ENCODE peak calls at places on chromosomes 4 and X, in nine cellular contexts. Y is sigmoid colon; E is DND-41; V is PC-9; Q is esophagus squamous epithelium; H is coronary artery; D is naive thymus-derived CD4-positive, alpha-beta T cell; T is A673; L is pancreas. P is an unnamed sample.

GRCh38 chrX:134636859-134637258 is 21.4 kb downstream of the PLAC1 start:
- DNase-seq in Y (no peak), E (no peak), V (no peak), Q (no peak), H (no peak), D (no peak), T (peak), L (no peak), P (no peak)

GRCh38 chrX:1322393-1322792 is 14.2 kb upstream of the IL3RA start:
- DNase-seq in Y (no peak), E (no peak), V (no peak), Q (no peak), H (no peak), D (no peak), T (no peak), L (no peak), P (no peak)

GRCh38 chr4:82784615-82785247 is 13.9 kb downstream of the SCD5 start:
- DNase-seq in Y (no peak), E (no peak), V (no peak), Q (no peak), H (no peak), D (no peak), T (peak), L (no peak), P (no peak)

GRCh38 chr4:151822331-151822730 is 61.5 kb upstream of the GATB start:
- DNase-seq in Y (no peak), E (no peak), V (no peak), Q (no peak), H (no peak), D (no peak), T (no peak), L (no peak), P (no peak)

GRCh38 chr4:184217569-184218131 is at the start of gene ENPP6:
- DNase-seq in Y (no peak), E (no peak), V (no peak), Q (no peak), H (no peak), D (no peak), T (no peak), L (no peak), P (no peak)

GRCh38 chr4:7067147-7067522 is 729 bp downstream of the GRPEL1 start:
- DNase-seq in Y (no peak), E (no peak), V (no peak), Q (no peak), H (no peak), D (no peak), T (no peak), L (peak), P (no peak)

GRCh38 chr4:180827193-180827592 is 1416.0 kb upstream of the TENM3 start:
- DNase-seq in Y (no peak), E (peak), V (no peak), Q (no peak), H (no peak), D (no peak), T (no peak), L (no peak), P (no peak)

GRCh38 chr4:118918388-118918787 is 29.7 kb downstream of the SYNPO2 start:
- DNase-seq in Y (no peak), E (no peak), V (no peak), Q (no peak), H (no peak), D (no peak), T (peak), L (no peak), P (no peak)

DNA sequence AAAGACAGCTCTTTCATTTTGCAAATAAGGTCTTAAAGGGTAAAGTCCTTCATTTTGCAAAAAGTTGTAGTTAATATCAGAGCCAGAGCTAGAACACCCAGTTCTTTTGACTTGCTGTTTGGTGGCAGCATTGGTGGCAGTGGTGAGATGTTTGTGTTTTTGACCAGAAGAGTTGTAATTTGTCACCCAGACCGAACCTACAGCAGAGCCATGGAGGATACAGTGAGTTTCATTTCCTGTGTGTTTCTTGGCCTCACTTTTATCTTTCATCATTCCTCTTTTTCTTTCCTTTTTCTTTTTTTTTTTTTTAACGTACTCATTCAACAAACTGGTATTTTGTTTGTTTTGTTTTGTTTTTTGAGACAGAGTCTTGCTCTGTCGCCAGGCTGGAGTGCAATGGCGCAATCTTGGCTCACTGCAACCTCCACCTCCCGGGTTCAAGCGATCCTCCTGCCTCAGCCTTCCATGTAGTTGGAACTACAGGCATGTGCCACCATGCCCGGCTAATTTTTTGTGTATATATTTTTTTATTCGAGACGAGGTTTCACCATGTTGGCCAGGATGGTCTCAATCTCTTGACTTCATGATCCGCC is 116.4 kb downstream of the AFF1 start:
- DNase-seq in Y (no peak), E (no peak), V (no peak), Q (no peak), H (no peak), D (no peak), T (no peak), L (no peak), P (no peak)
- H3K27ac ChIP-seq in Y (peak), E (no peak), V (no peak), Q (no peak), H (peak), D (no peak), T (no peak), L (peak), P (no peak)

DNA sequence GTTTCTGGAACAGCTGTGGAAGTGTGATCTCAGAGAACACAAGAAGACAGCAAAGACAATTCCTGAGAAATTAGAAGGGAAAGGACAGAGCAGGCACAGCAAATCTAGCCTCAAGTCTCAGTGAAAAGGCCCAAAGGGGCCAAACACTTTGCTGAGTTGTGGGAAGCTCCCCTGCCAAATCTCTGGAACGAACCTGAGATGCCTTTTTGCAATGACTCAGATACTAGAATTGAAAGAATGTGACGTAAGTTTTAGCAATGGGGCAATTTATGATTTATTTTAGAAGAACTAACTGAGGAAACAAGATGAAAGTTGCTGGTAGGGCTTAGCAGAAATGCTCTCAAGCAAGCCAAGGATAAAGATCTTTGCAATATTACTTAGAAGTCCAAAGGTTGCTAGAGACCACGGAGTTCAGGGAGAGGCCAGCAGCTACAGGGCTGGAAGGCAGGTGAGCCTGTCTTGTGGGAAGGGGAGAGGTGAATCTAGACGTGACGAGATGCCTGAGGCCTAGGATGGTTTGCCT is 92.8 kb downstream of the AMELX start:
- DNase-seq in Y (no peak), E (no peak), V (no peak), Q (no peak), H (no peak), D (no peak), T (no peak), L (no peak), P (no peak)
- H3K27ac ChIP-seq in Y (peak), E (no peak), V (no peak), Q (no peak), H (peak), D (no peak), T (no peak), L (no peak), P (peak)

GRCh38 chr4:52843351-52843750 is 18.8 kb upstream of the RASL11B start:
- DNase-seq in Y (no peak), E (no peak), V (no peak), Q (no peak), H (no peak), D (no peak), T (no peak), L (no peak), P (no peak)
- H3K27ac ChIP-seq in Y (no peak), E (no peak), V (no peak), Q (no peak), H (no peak), D (no peak), T (no peak), L (no peak), P (no peak)

GRCh38 chrX:132025085-132025484 is 2.0 kb downstream of the STK26 start:
- DNase-seq in Y (no peak), E (peak), V (no peak), Q (no peak), H (no peak), D (no peak), T (peak), L (no peak), P (no peak)
- H3K27ac ChIP-seq in Y (no peak), E (peak), V (peak), Q (no peak), H (no peak), D (peak), T (peak), L (no peak), P (no peak)

DNA sequence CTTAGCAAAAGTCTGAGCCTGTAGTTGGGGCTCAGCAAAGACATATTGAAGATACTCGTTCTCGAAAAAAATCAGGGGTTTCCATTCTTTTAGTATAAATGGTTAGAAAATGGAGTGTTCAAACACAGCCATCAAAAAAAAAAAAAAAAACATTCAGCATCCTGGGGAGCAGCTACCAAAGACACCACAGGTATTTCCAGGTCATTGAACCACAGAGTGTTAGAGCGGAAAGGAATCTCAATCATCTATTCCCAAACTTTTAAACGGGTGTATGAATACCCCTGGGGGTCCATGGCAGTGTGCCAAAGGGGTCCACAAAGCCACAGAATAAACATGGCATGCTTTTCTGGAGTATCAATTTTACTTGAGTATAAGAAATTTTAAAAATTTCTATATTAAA is 6.9 kb upstream of the FGF16 start:
- DNase-seq in Y (no peak), E (no peak), V (no peak), Q (no peak), H (no peak), D (no peak), T (no peak), L (no peak), P (no peak)
- H3K27ac ChIP-seq in Y (no peak), E (no peak), V (no peak), Q (no peak), H (no peak), D (no peak), T (no peak), L (no peak), P (no peak)

DNA sequence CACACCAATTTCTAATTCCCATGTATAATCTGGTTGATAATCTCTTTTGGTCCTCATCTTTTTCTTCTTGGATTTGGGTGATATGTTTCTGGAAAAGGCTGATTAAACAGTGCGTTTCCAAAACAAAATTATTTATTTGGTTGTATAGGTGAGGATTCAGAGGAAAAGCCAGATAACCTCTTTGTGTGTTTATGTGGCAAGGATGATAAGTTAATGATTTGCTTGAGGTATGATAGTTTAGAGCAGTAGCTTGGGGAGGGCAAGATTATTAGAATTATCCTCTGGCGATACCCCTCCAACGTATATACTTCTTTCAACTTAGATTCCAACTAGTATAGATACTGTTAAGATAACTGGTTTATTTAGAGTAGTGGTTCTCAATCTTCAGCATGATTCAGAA is 53.3 kb downstream of the SLC4A4 start:
- DNase-seq in Y (no peak), E (no peak), V (no peak), Q (no peak), H (no peak), D (no peak), T (no peak), L (no peak), P (no peak)
- H3K27ac ChIP-seq in Y (no peak), E (no peak), V (no peak), Q (no peak), H (no peak), D (no peak), T (no peak), L (no peak), P (no peak)

GRCh38 chrX:47751670-47752069 is 85.0 kb upstream of the ZNF81 start:
- DNase-seq in Y (no peak), E (peak), V (peak), Q (no peak), H (no peak), D (peak), T (no peak), L (peak), P (no peak)
- H3K27ac ChIP-seq in Y (no peak), E (no peak), V (no peak), Q (no peak), H (no peak), D (no peak), T (no peak), L (no peak), P (no peak)

GRCh38 chr4:186680649-186681048 is 43.0 kb downstream of the FAT1 start:
- DNase-seq in Y (no peak), E (no peak), V (no peak), Q (no peak), H (no peak), D (no peak), T (no peak), L (no peak), P (no peak)
- H3K27ac ChIP-seq in Y (peak), E (no peak), V (no peak), Q (no peak), H (no peak), D (no peak), T (no peak), L (no peak), P (no peak)

GRCh38 chrX:53048169-53049126 is at the start of gene GPR173:
- DNase-seq in Y (peak), E (no peak), V (peak), Q (no peak), H (peak), D (no peak), T (peak), L (peak), P (no peak)
- H3K27ac ChIP-seq in Y (peak), E (no peak), V (no peak), Q (no peak), H (peak), D (no peak), T (peak), L (no peak), P (no peak)

GRCh38 chr4:1233641-1234277 is 15.2 kb downstream of the CTBP1 start:
- DNase-seq in Y (peak), E (no peak), V (no peak), Q (no peak), H (no peak), D (no peak), T (no peak), L (peak), P (no peak)
- H3K27ac ChIP-seq in Y (peak), E (no peak), V (no peak), Q (peak), H (no peak), D (no peak), T (no peak), L (no peak), P (peak)

P was measured in breast epithelium.